ENCODE peak calls at places on chromosomes 5 and 9, in nine cellular contexts. I is heart right ventricle; V is left cardiac atrium; Y is activated B cell treated with CpG ODN at 0.5 μM for 24 hours; F is Right ventricle myocardium inferior; O is CD4-positive, alpha-beta T cell; M is T-helper 17 cell; B is left lung; H is activated naive CD8-positive, alpha-beta T cell treated with anti-CD3 and anti-CD28 coated beads, Interleukin-2, amount 50 U/mL, for 24 hours. K is an unnamed sample.
A peak's percentile ranks its signal among the peaks of the same experiment; 100 is the strongest.

GRCh38 chr5:34740306-34740891 is 84.3 kb downstream of the RAI14 start:
- ATAC-seq in I (peak; percentile 77), V (peak; percentile 85), Y (no peak), F (peak; percentile 97), O (no peak), M (no peak), B (peak; percentile 68), H (no peak), K (no peak)

GRCh38 chr9:135476981-135477380 is 2.6 kb upstream of the PPP1R26 start:
- ATAC-seq in I (no peak), V (no peak), Y (no peak), F (no peak), O (no peak), M (no peak), B (peak; percentile 48), H (no peak), K (no peak)

GRCh38 chr5:128263357-128263756 is 179.8 kb downstream of the SLC12A2 start:
- ATAC-seq in I (no peak), V (no peak), Y (no peak), F (no peak), O (no peak), M (no peak), B (no peak), H (no peak), K (no peak)

GRCh38 chr5:912356-913091 is 19.8 kb downstream of the TRIP13 start:
- ATAC-seq in I (no peak), V (peak; percentile 9), Y (peak; percentile 50), F (no peak), O (peak; percentile 81), M (peak; percentile 87), B (peak; percentile 13), H (peak; percentile 97), K (no peak)

GRCh38 chr5:116154252-116154651 is 69.4 kb downstream of the COMMD10 start:
- ATAC-seq in I (no peak), V (no peak), Y (no peak), F (no peak), O (no peak), M (no peak), B (no peak), H (no peak), K (no peak)

GRCh38 chr5:141343242-141343952 is at the start of gene PCDHGA3:
- ATAC-seq in I (peak; percentile 74), V (peak; percentile 34), Y (no peak), F (peak; percentile 56), O (no peak), M (no peak), B (no peak), H (no peak), K (no peak)

GRCh38 chr5:59038169-59039002 is 455.5 kb downstream of the RAB3C start:
- ATAC-seq in I (peak; percentile 40), V (peak; percentile 2), Y (no peak), F (peak; percentile 1), O (no peak), M (no peak), B (peak; percentile 1), H (no peak), K (no peak)

GRCh38 chr9:137031904-137032639 is at the start of gene FUT7:
- ATAC-seq in I (no peak), V (no peak), Y (peak; percentile 56), F (no peak), O (no peak), M (peak; percentile 14), B (no peak), H (no peak), K (no peak)

GRCh38 chr5:172150514-172151425 is 37.3 kb downstream of the STK10 start:
- ATAC-seq in I (peak; percentile 77), V (peak; percentile 80), Y (peak; percentile 80), F (peak; percentile 72), O (peak; percentile 62), M (peak; percentile 74), B (peak; percentile 87), H (peak; percentile 60), K (peak; percentile 75)

GRCh38 chr5:146203872-146204192 is 427 bp downstream of the RBM27 start:
- ATAC-seq in I (no peak), V (peak; percentile 35), Y (no peak), F (peak; percentile 11), O (peak; percentile 13), M (peak; percentile 20), B (no peak), H (peak; percentile 7), K (no peak)

GRCh38 chr5:1503301-1504243 is 20.2 kb downstream of the LPCAT1 start:
- ATAC-seq in I (peak; percentile 48), V (peak; percentile 59), Y (peak; percentile 38), F (peak; percentile 49), O (peak; percentile 24), M (peak; percentile 18), B (peak; percentile 2), H (no peak), K (peak; percentile 20)

GRCh38 chr5:72205431-72206009 is 98.2 kb downstream of the MAP1B start:
- ATAC-seq in I (no peak), V (no peak), Y (no peak), F (no peak), O (no peak), M (no peak), B (no peak), H (no peak), K (no peak)

GRCh38 chr9:134433909-134434895 is 107.9 kb downstream of the RXRA start:
- ATAC-seq in I (peak; percentile 7), V (peak; percentile 3), Y (no peak), F (peak; percentile 4), O (no peak), M (no peak), B (peak; percentile 2), H (no peak), K (peak; percentile 6)

K was measured in gastroesophageal sphincter.